ENCODE peak calls at places on chromosomes 5 and 9, in four cellular contexts. One of them, this sample, is unnamed.

GRCh38 chr9:113542016-113542415 is 78.5 kb downstream of the RGS3 start:
- DNase-seq in HEK293T: no peak
- DNase-seq in HTR-8/SVneo: no peak
- DNase-seq in GM12892: no peak
- DNase-seq in this sample: no peak

GRCh38 chr9:98767915-98768314 is 28.4 kb downstream of the ANKS6 start:
- DNase-seq in HEK293T: no peak
- DNase-seq in HTR-8/SVneo: no peak
- DNase-seq in GM12892: no peak
- DNase-seq in this sample: no peak

GRCh38 chr5:80962630-80963520 is 2.7 kb downstream of the RASGRF2 start:
- DNase-seq in HEK293T: no peak
- DNase-seq in HTR-8/SVneo: no peak
- DNase-seq in GM12892: no peak
- DNase-seq in this sample: no peak

GRCh38 chr5:173926359-173926758 is 38.2 kb downstream of the CPEB4 start:
- DNase-seq in HEK293T: no peak
- DNase-seq in HTR-8/SVneo: no peak
- DNase-seq in GM12892: no peak
- DNase-seq in this sample: no peak

GRCh38 chr5:101306391-101307137 is 403.5 kb upstream of the ST8SIA4 start:
- DNase-seq in HEK293T: no peak
- DNase-seq in HTR-8/SVneo: no peak
- DNase-seq in GM12892: no peak
- DNase-seq in this sample: no peak

GRCh38 chr9:128108784-128109709 is 18.5 kb downstream of the PTGES2 start:
- DNase-seq in HEK293T: no peak
- DNase-seq in HTR-8/SVneo: no peak
- DNase-seq in GM12892: peak; percentile 6
- DNase-seq in this sample: no peak

GRCh38 chr5:170963521-170963920 is 101.7 kb downstream of the RANBP17 start:
- DNase-seq in HEK293T: no peak
- DNase-seq in HTR-8/SVneo: no peak
- DNase-seq in GM12892: no peak
- DNase-seq in this sample: no peak

GRCh38 chr5:116583085-116583766 is 8.6 kb upstream of the SEMA6A start:
- DNase-seq in HEK293T: no peak
- DNase-seq in HTR-8/SVneo: no peak
- DNase-seq in GM12892: no peak
- DNase-seq in this sample: no peak

GRCh38 chr5:134586866-134587524 is 45.6 kb downstream of the SAR1B start:
- DNase-seq in HEK293T: peak; percentile 83
- DNase-seq in HTR-8/SVneo: peak; percentile 84
- DNase-seq in GM12892: peak; percentile 74
- DNase-seq in this sample: peak; percentile 72

GRCh38 chr5:102701748-102702147 is 53.4 kb upstream of the PAM start:
- DNase-seq in HEK293T: no peak
- DNase-seq in HTR-8/SVneo: no peak
- DNase-seq in GM12892: no peak
- DNase-seq in this sample: no peak

GRCh38 chr9:135951889-135952663 is 9.1 kb downstream of the UBAC1 start:
- DNase-seq in HEK293T: peak; percentile 49
- DNase-seq in HTR-8/SVneo: peak; percentile 79
- DNase-seq in GM12892: no peak
- DNase-seq in this sample: no peak

GRCh38 chr9:112731971-112732370 is 14.1 kb upstream of the INIP start:
- DNase-seq in HEK293T: no peak
- DNase-seq in HTR-8/SVneo: no peak
- DNase-seq in GM12892: no peak
- DNase-seq in this sample: no peak

GRCh38 chr5:105882956-105883481 is 1787.7 kb downstream of the EFNA5 start:
- DNase-seq in HEK293T: no peak
- DNase-seq in HTR-8/SVneo: no peak
- DNase-seq in GM12892: no peak
- DNase-seq in this sample: no peak

GRCh38 chr5:138282918-138283742 is 8.7 kb upstream of the GFRA3 start:
- DNase-seq in HEK293T: peak; percentile 69
- DNase-seq in HTR-8/SVneo: peak; percentile 64
- DNase-seq in GM12892: no peak
- DNase-seq in this sample: no peak

GRCh38 chr5:16406630-16407029 is 59.0 kb downstream of the ZNF622 start:
- DNase-seq in HEK293T: no peak
- DNase-seq in HTR-8/SVneo: no peak
- DNase-seq in GM12892: no peak
- DNase-seq in this sample: no peak

GRCh38 chr9:116873441-116873840 is 186.3 kb downstream of the TRIM32 start:
- DNase-seq in HEK293T: no peak
- DNase-seq in HTR-8/SVneo: no peak
- DNase-seq in GM12892: no peak
- DNase-seq in this sample: no peak

GRCh38 chr5:78075301-78075700 is 219.2 kb downstream of the AP3B1 start:
- DNase-seq in HEK293T: no peak
- DNase-seq in HTR-8/SVneo: no peak
- DNase-seq in GM12892: no peak
- DNase-seq in this sample: no peak

GRCh38 chr5:160260881-160261815 is 31.8 kb downstream of the FABP6 start:
- DNase-seq in HEK293T: no peak
- DNase-seq in HTR-8/SVneo: no peak
- DNase-seq in GM12892: no peak
- DNase-seq in this sample: no peak

This sample was measured in activated T-helper 9 cell treated with anti-CD3 and anti-CD28 coated beads, Interleukin-2, amount 50 U/mL, for 16 hours.